ENCODE peak calls at places on chromosome 17, in five cellular contexts. C is endothelial cell of umbilical vein, H is HCT116, M is GM12878, N is IMR-90. K is an unnamed sample.
A peak's percentile ranks its signal among the peaks of the same experiment; 100 is the strongest.

GRCh38 chr17:10384175-10384574 is 11.4 kb upstream of the MYH13 start:
- DNase-seq in C (no peak), H (no peak), M (no peak), N (no peak), K (no peak)

GRCh38 chr17:41689497-41690299 is 1.0 kb downstream of the EIF1 start:
- DNase-seq in C (peak; percentile 71), H (no peak), M (no peak), N (peak; percentile 69), K (peak; percentile 78)

GRCh38 chr17:20979792-20980083 is 63.1 kb downstream of the USP22 start:
- DNase-seq in C (no peak), H (no peak), M (no peak), N (no peak), K (no peak)

GRCh38 chr17:17778308-17779014 is 58.3 kb downstream of the SREBF1 start:
- DNase-seq in C (no peak), H (no peak), M (no peak), N (peak; percentile 81), K (peak; percentile 69)

GRCh38 chr17:8792646-8793045 is 6.5 kb downstream of the MFSD6L start:
- DNase-seq in C (no peak), H (no peak), M (no peak), N (no peak), K (no peak)

GRCh38 chr17:80882926-80883685 is 108.5 kb upstream of the CHMP6 start:
- DNase-seq in C (no peak), H (no peak), M (no peak), N (no peak), K (no peak)

GRCh38 chr17:44170499-44171201 is at the start of gene ASB16:
- DNase-seq in C (no peak), H (no peak), M (no peak), N (peak; percentile 55), K (peak; percentile 34)

GRCh38 chr17:14044702-14045101 is 24.6 kb upstream of the COX10 start:
- DNase-seq in C (peak; percentile 29), H (no peak), M (no peak), N (no peak), K (no peak)

GRCh38 chr17:40547079-40547784 is 18.0 kb downstream of the CCR7 start:
- DNase-seq in C (no peak), H (no peak), M (no peak), N (no peak), K (no peak)

GRCh38 chr17:80818871-80819270 is 172.8 kb upstream of the CHMP6 start:
- DNase-seq in C (no peak), H (no peak), M (no peak), N (no peak), K (no peak)

GRCh38 chr17:57523926-57524634 is 221.0 kb downstream of the CCDC182 start:
- DNase-seq in C (peak; percentile 4), H (peak; percentile 54), M (no peak), N (peak; percentile 61), K (peak; percentile 32)

GRCh38 chr17:19237389-19238166 is 412 bp downstream of the EPN2 start:
- DNase-seq in C (peak; percentile 51), H (no peak), M (no peak), N (no peak), K (peak; percentile 54)

DNA sequence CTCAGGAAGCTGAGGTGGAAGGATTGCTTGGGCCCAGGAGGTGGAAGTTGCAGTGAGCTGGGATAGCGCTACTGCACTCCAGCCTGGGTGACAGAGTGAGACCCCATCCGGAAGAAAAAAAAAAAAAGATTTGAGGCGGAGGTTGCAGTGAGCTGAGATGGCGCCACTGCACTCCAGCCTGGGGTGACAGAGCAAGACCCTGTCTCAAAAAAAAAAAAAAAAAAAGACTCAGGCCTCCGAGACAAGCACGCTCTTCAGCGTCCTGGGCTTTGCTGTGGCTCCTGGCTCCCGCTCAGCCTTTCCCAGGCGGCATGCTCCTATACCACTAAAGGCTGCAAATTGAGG is 11.0 kb upstream of the SPHK1 start:
- DNase-seq in C (no peak), H (no peak), M (no peak), N (no peak), K (no peak)
- H3K9ac ChIP-seq in C (no peak overlapping the region), H (no peak overlapping the region), M (no peak overlapping the region), N (no peak overlapping the region), K (no peak overlapping the region)

GRCh38 chr17:47607481-47607880 is 42.2 kb upstream of the KPNB1 start:
- DNase-seq in C (no peak), H (no peak), M (no peak), N (no peak), K (no peak)
- H3K4me1 ChIP-seq in C (peaks cover 9% of the 10 kb centered on the region), H (peaks cover 3% of the 10 kb centered on the region), M (no peaks in the 10 kb centered on the region), N (peaks cover 25% of the 10 kb centered on the region), K (peaks cover 33% of the 10 kb centered on the region)

GRCh38 chr17:27378482-27379200 is 77.6 kb upstream of the KSR1 start:
- DNase-seq in C (no peak), H (no peak), M (no peak), N (no peak), K (no peak)

GRCh38 chr17:27379863-27380533 is 76.2 kb upstream of the KSR1 start:
- DNase-seq in C (peak; percentile 73), H (no peak), M (no peak), N (peak; percentile 43), K (peak; percentile 84)

GRCh38 chr17:27382025-27382424 is 74.2 kb upstream of the KSR1 start:
- DNase-seq in C (no peak), H (no peak), M (no peak), N (no peak), K (no peak)

GRCh38 chr17:27381007-27381501 is 75.2 kb upstream of the KSR1 start:
- DNase-seq in C (peak; percentile 51), H (peak; percentile 74), M (peak; percentile 27), N (peak; percentile 20), K (peak; percentile 55)

GRCh38 chr17:27380551-27380950 is 75.7 kb upstream of the KSR1 start:
- DNase-seq in C (no peak), H (no peak), M (no peak), N (no peak), K (no peak)
- H3K9ac ChIP-seq in C (peak overlapping the region; percentile 53), H (peak overlapping the region; percentile 14), M (no peak overlapping the region), N (peak overlapping the region; percentile 67), K (peak overlapping the region; percentile 22)

DNA sequence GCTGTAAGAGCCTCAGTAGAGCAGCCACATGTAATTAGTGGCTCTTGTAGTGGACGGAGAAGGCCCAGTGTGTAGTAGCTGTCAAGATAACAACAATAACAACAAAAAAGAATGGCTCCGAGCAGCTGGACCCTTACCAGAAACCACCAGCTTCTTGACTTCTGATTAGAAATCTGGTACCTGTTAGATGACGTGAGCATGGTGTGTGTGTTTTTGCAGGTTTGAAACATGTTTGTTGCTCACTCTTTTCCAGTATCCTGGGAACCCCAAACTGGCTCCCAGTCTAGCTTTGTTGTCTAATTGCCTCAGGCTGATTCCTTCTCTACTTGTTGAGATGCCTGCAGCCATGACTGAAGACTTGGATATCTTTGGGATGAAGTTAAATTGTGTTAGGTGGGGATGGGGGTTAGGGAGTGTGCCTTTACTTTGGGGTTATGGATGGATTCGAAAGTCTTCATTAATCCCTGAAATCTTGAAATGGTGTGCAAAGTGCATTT is 21.0 kb downstream of the IGF2BP1 start:
- DNase-seq in C (no peak), H (no peak), M (no peak), N (no peak), K (no peak)
- H3K4me1 ChIP-seq in C (peaks cover 53% of the 10 kb centered on the region), H (peaks cover 13% of the 10 kb centered on the region), M (no peaks in the 10 kb centered on the region), N (peaks cover 38% of the 10 kb centered on the region), K (peaks cover 44% of the 10 kb centered on the region)

GRCh38 chr17:62307196-62307595 is 73.2 kb upstream of the EFCAB3 start:
- DNase-seq in C (no peak), H (no peak), M (no peak), N (no peak), K (no peak)

GRCh38 chr17:62303476-62303875 is 76.9 kb upstream of the EFCAB3 start:
- DNase-seq in C (no peak), H (no peak), M (no peak), N (no peak), K (no peak)

GRCh38 chr17:62309381-62309780 is 71.0 kb upstream of the EFCAB3 start:
- DNase-seq in C (no peak), H (no peak), M (no peak), N (no peak), K (no peak)
- H3K9ac ChIP-seq in C (no peak overlapping the region), H (no peak overlapping the region), M (no peak overlapping the region), N (no peak overlapping the region), K (no peak overlapping the region)

DNA sequence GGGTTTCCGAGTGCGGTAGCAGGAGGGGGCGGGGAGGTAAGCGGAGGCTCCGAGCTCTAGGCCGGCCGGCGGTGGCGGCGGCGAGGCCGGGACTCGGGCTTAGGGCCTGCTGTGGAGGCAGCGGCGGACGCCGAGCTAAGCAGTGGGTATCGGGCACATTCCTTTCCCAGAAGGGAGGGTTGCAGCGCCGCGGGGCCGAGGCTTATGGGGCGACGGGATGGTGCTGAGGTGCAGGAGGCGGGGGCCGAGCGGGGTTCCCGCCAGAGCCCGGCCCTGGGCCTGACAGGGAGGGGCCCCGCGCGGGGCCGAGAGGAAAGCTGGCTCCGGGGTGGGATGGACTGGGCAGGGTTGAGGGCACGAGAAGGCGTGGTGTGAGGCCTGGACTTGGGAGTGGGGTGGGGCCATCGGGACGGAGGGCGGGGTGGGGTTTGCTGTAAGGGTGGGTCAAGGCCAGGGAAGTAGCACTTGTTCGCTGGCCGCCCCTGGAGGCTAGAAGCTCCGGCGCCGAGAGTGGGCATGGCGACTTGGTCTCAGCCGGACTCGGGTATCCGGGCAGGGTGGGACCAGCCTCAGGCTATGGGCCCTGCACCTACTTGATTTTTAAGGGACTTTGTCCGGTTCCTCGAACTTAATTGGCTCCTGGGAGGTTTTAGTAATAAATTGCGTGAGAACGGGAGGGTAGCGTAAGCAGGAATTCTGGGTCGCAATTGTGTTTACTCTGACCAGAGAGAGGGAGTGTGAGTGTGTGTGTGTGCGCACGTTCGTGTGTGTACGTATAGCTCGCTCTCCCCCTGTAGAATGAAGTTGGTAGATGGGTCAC is at the start of gene NFE2L1:
- DNase-seq in C (peak; percentile 89), H (peak; percentile 96), M (peak; percentile 59), N (peak; percentile 90), K (peak; percentile 96)
- H3K4me1 ChIP-seq in C (peaks cover 47% of the 10 kb centered on the region), H (peaks cover 25% of the 10 kb centered on the region), M (peaks cover 14% of the 10 kb centered on the region), N (peaks cover 31% of the 10 kb centered on the region), K (peaks cover 63% of the 10 kb centered on the region)

DNA sequence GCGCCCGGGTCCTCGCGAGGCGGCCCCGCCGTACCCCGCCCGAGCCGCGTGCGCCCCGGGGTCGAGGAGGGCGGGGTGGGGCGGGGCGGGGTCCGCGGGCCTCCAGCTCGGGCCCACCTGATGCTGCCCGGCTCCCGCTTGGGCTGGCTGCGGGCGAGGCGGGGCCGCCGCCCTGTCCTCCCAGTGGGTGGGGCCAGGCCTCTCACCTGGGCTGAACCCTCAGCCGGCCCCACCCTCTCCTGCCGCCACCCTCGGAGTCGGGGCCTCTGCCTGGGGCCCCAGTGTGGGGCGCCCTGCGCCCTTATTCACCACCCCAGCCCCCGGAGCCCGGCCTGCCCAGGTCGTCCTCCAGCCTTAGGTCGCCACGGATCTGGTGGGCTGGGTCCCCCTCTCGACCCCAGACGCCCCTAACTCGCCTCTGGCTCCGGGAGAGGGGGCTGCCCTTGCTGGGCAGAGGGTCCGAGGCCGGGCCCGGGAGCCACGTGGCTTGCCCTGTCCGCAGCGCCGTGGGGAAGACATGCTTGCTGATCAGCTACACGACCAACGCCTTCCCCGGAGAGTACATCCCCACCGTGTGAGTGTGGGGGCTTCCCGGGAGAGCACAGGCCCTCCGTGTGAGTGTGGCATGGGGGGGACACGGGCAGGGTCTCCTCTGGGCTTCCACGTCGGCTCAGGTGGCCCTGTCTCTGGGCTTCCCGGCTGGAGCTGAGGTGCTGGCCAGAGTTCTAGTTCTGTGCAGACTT is 578 bp downstream of the RAC3 start:
- DNase-seq in C (no peak), H (no peak), M (no peak), N (no peak), K (no peak)
- H3K9ac ChIP-seq in C (no peak overlapping the region), H (peak overlapping the region; percentile 93), M (no peak overlapping the region), N (no peak overlapping the region), K (peak overlapping the region; percentile 78)

K was measured in adipocyte.